ENCODE peak calls at places on chromosome 2, in four cellular contexts. R is retinal pigment epithelial cell, W is HFF-Myc, S is psoas muscle. Q is an unnamed sample.

GRCh38 chr2:240420206-240420899 is 15.1 kb upstream of the GPC1 start:
- DNase-seq in W (no peak), R (no peak), S (no peak), Q (no peak)

GRCh38 chr2:176104338-176105077 is 2.6 kb upstream of the HOXD11 start:
- DNase-seq in S (no peak), R (no peak), W (peak; percentile 45), Q (peak; percentile 44)

GRCh38 chr2:168119519-168120141 is 127.8 kb downstream of the STK39 start:
- DNase-seq in W (peak; percentile 26), R (peak; percentile 16), S (no peak), Q (peak; percentile 28)

GRCh38 chr2:179410552-179411356 is 146.1 kb upstream of the SESTD1 start:
- DNase-seq in W (peak; percentile 39), S (peak; percentile 50), R (peak; percentile 12), Q (peak; percentile 42)

GRCh38 chr2:201751566-201751965 is 29.2 kb downstream of the ALS2 start:
- DNase-seq in R (no peak), S (no peak), W (no peak), Q (no peak)

GRCh38 chr2:224208034-224208433 is 168.9 kb upstream of the SERPINE2 start:
- DNase-seq in S (no peak), R (no peak), W (no peak), Q (no peak)

GRCh38 chr2:8392098-8392844 is 289.6 kb upstream of the ID2 start:
- DNase-seq in W (no peak), S (no peak), R (no peak), Q (no peak)

GRCh38 chr2:186460465-186460864 is 25.6 kb upstream of the ZC3H15 start:
- DNase-seq in W (no peak), R (no peak), S (no peak), Q (no peak)

GRCh38 chr2:216351172-216351925 is 20.9 kb downstream of the MARCHF4 start:
- DNase-seq in W (no peak), R (no peak), S (no peak), Q (no peak)

GRCh38 chr2:127105656-127106456 is 1.1 kb downstream of the BIN1 start:
- DNase-seq in W (no peak), S (peak; percentile 80), R (no peak), Q (no peak)

GRCh38 chr2:9771481-9772017 is 71.7 kb upstream of the TAF1B start:
- DNase-seq in S (no peak), R (peak; percentile 69), W (no peak), Q (no peak)

GRCh38 chr2:158755738-158756137 is 39.4 kb upstream of the DAPL1 start:
- DNase-seq in S (no peak), W (no peak), R (no peak), Q (peak; percentile 15)

GRCh38 chr2:54416166-54416798 is 39.8 kb upstream of the SPTBN1 start:
- DNase-seq in S (no peak), R (no peak), W (no peak), Q (no peak)

GRCh38 chr2:169010633-169011460 is 20.3 kb downstream of the ABCB11 start:
- DNase-seq in R (no peak), W (no peak), S (no peak), Q (no peak)

DNA sequence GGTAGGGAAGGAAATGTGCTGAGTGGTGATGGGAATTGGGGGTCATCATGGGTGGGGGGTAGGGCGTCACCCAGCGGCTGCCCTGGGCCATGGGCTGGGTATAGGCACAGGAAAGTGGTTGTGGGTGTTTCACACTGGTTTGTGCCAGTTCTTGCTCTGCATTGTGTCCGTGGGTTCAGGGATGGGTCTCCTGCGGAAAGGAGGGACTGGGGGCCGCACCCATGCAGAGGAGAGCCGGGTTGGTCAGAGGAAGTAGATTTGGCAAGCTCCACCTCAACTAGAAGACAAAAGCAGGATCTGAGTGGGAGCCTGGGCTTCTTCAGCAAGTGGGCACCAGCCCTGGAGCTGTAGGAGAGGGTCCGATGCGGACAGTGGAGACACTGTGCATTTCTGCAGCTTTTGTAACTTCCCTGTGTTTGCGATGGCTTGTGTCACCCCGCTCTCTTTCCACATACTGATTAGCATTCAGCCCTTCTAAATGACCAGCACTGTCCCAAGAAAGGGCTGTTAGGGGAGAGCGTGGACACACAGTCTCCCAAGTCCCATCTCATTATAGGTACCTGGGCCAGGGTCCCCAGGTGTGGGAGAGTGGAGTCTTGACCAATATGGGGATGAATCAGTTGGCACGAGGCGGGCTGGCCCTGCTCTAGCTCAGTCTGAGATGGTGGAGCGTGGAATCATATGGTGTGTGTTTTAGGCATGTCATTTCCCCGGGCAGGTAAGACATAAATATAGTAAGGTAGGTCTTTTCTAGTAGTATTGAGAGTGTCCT is 67.2 kb downstream of the LRRFIP1 start:
- DNase-seq in W (no peak), R (no peak), S (peak; percentile 56), Q (peak; percentile 60)
- TF ChIP-seq CTCF in W (no peak), R (no peak), S (no peak), Q (no peak)

GRCh38 chr2:33599175-33599942 is at the start of gene FAM98A:
- DNase-seq in S (peak; percentile 100), R (peak; percentile 87), W (peak; percentile 95), Q (peak; percentile 98)
- TF ChIP-seq CTCF in S (peak; percentile 12), R (no peak), W (no peak), Q (no peak)

GRCh38 chr2:122481717-122482116 is 726.3 kb downstream of the TSN start:
- DNase-seq in S (no peak), R (no peak), W (no peak), Q (no peak)

GRCh38 chr2:122481244-122481622 is 725.8 kb downstream of the TSN start:
- DNase-seq in W (no peak), S (no peak), R (no peak), Q (no peak)

GRCh38 chr2:122478108-122478507 is 722.7 kb downstream of the TSN start:
- DNase-seq in W (no peak), R (no peak), S (no peak), Q (no peak)

GRCh38 chr2:122480381-122481243 is 725.2 kb downstream of the TSN start:
- DNase-seq in S (no peak), R (no peak), W (no peak), Q (no peak)

DNA sequence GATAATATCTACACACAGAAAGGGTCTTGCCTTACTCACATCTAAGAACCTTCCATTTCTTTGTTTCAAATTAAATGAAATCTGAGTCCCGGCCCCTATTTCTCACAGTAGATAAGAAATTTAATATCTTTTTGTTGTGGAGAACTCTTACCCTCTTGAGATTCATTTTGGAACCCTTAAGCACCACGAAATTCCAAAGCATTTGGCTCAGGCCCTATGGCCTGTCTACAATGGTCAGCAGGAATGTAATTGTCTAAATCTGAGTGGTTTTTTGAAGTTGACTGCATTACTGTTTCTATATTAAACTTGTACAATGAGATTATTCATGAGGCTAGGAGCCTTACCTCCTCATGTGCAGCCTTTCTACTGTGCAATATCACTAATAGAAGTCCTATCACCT is 723.3 kb downstream of the TSN start:
- DNase-seq in W (no peak), S (no peak), R (no peak), Q (no peak)
- TF ChIP-seq CTCF in W (no peak), S (no peak), R (no peak), Q (no peak)

GRCh38 chr2:100013892-100014677 is 128.3 kb downstream of the AFF3 start:
- DNase-seq in S (no peak), W (peak; percentile 72), R (peak; percentile 88), Q (no peak)
- TF ChIP-seq CTCF in S (no peak), W (peak; percentile 10), R (peak; percentile 37), Q (no peak)

GRCh38 chr2:160208662-160209229 is 8.7 kb upstream of the ITGB6 start:
- DNase-seq in R (no peak), S (peak; percentile 44), W (no peak), Q (no peak)

GRCh38 chr2:160207271-160207670 is 7.2 kb upstream of the ITGB6 start:
- DNase-seq in R (no peak), W (no peak), S (no peak), Q (no peak)

GRCh38 chr2:160207804-160208661 is 8.0 kb upstream of the ITGB6 start:
- DNase-seq in W (peak; percentile 58), R (peak; percentile 94), S (peak; percentile 91), Q (peak; percentile 47)

GRCh38 chr2:160210599-160211138 is 10.6 kb upstream of the ITGB6 start:
- DNase-seq in S (peak; percentile 80), R (peak; percentile 63), W (peak; percentile 47), Q (peak; percentile 82)

DNA sequence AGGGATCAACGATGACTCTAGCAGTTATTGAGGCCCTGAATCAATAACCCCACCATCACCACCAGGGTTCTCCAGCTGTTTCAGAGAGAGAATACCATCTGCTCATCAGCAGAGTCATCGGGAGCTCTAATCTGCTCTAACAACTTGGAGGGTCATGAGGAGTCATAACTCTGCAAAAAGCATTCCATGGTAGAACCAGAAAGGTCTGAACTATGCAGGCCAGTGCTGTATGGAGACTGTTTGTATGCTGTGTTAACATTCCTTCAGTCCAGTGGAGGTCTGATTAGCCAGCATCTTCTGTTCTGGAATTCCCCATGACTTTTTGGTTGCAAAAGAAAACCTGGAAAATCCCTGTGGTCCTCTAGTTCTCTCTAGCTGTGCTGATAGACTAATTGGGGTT is 9.4 kb upstream of the ITGB6 start:
- DNase-seq in S (no peak), R (peak; percentile 77), W (peak; percentile 59), Q (no peak)
- TF ChIP-seq CTCF in S (no peak), R (no peak), W (no peak), Q (no peak)

GRCh38 chr2:213149332-213149875 is 2.0 kb downstream of the IKZF2 start:
- DNase-seq in W (no peak), R (no peak), S (no peak), Q (no peak)
- TF ChIP-seq CTCF in W (no peak), R (no peak), S (peak; percentile 15), Q (no peak)

GRCh38 chr2:135997380-135997779 is 12.0 kb upstream of the DARS1 start:
- DNase-seq in W (no peak), R (no peak), S (no peak), Q (peak; percentile 52)
- TF ChIP-seq CTCF in W (no peak), R (peak; percentile 39), S (no peak), Q (no peak)

Q was measured in activated CD8-positive, alpha-beta T cell treated with anti-CD3 and anti-CD28 coated beads for 36 hours.